ENCODE peak calls at places on chromosomes 5 and 9, in six cellular contexts. T is cardiac fibroblast, U is lower lobe of right lung, V is PC-3, C is suprapubic skin, F is cardiac muscle cell. H is an unnamed sample.

GRCh38 chr9:135344915-135345500 is 134.6 kb upstream of the PPP1R26 start:
- DNase-seq in T (no peak), F (no peak), V (no peak), U (peak; percentile 34), C (no peak), H (peak; percentile 41)

GRCh38 chr9:120396926-120397325 is 183.0 kb downstream of the CDK5RAP2 start:
- DNase-seq in V (no peak), T (no peak), F (no peak), U (no peak), C (no peak), H (no peak)

GRCh38 chr5:8418049-8418426 is 549.1 kb downstream of the MTRR start:
- DNase-seq in C (no peak), U (no peak), V (peak; percentile 95), F (no peak), T (no peak), H (no peak)

GRCh38 chr5:64147849-64148441 is 17.7 kb upstream of the RNF180 start:
- DNase-seq in V (peak; percentile 71), C (no peak), U (peak; percentile 50), F (peak; percentile 67), T (peak; percentile 68), H (no peak)

GRCh38 chr5:79263290-79263689 is 27.4 kb downstream of the JMY start:
- DNase-seq in V (no peak), U (no peak), C (no peak), T (no peak), F (no peak), H (no peak)

GRCh38 chr9:88710449-88710848 is 175.5 kb downstream of the NXNL2 start:
- DNase-seq in U (no peak), C (no peak), V (no peak), F (no peak), T (no peak), H (no peak)

GRCh38 chr5:90020575-90021535 is 388.7 kb downstream of the CETN3 start:
- DNase-seq in V (peak; percentile 98), U (no peak), F (peak; percentile 96), C (no peak), T (peak; percentile 97), H (no peak)

GRCh38 chr9:74824654-74825053 is 63.1 kb downstream of the TRPM6 start:
- DNase-seq in V (peak; percentile 29), T (peak; percentile 88), U (no peak), F (peak; percentile 86), C (no peak), H (no peak)

GRCh38 chr5:131756942-131757341 is 39.9 kb downstream of the FNIP1 start:
- DNase-seq in T (no peak), C (no peak), F (no peak), V (no peak), U (no peak), H (no peak)

GRCh38 chr9:132082188-132082587 is 2.5 kb upstream of the MED27 start:
- DNase-seq in U (no peak), T (no peak), F (no peak), V (no peak), C (no peak), H (no peak)

GRCh38 chr5:143002459-143003327 is 232.5 kb downstream of the ARHGAP26 start:
- DNase-seq in C (no peak), V (peak; percentile 47), T (peak; percentile 98), F (peak; percentile 98), U (peak; percentile 52), H (no peak)

GRCh38 chr5:111722016-111722591 is 34.9 kb downstream of the NREP start:
- DNase-seq in C (no peak), T (no peak), U (no peak), F (peak; percentile 18), V (no peak), H (no peak)

GRCh38 chr5:127878174-127878750 is 175.1 kb downstream of the CCDC192 start:
- DNase-seq in C (no peak), V (peak; percentile 80), T (peak; percentile 72), U (no peak), F (peak; percentile 77), H (no peak)
- H3K4me3 ChIP-seq in C (no peak overlapping the region), V (no peak overlapping the region), T (no peak overlapping the region), U (no peak overlapping the region), F (no peak overlapping the region), H (no peak overlapping the region)

DNA sequence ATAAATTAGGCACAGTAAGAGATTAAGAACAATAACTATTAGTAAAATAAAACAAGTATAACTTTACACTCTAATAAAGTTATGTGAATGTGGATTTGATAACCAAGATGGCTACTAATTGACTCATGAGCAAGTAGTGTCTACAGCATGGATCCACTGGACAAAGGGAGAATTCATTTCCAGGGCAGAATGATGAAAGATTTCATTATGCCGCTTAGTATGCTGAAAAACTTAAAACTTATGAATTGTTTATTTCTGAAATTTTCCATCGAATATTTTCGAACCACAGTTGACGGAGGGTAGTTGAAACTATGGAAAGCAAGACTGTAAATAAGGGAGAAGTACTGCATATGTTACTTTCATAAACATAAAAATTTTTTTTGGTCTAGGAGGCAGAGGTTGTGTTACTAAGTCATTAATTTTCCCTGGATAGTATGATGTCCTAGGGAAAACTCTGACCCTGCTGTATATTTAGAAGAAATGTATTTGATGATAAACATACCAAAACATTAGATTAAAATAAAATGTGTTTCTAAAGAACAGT is 24.9 kb upstream of the TARS1 start:
- DNase-seq in T (no peak), C (no peak), F (no peak), V (no peak), U (no peak), H (no peak)
- H3K4me3 ChIP-seq in T (no peak overlapping the region), C (no peak overlapping the region), F (no peak overlapping the region), V (no peak overlapping the region), U (no peak overlapping the region), H (no peak overlapping the region)

DNA sequence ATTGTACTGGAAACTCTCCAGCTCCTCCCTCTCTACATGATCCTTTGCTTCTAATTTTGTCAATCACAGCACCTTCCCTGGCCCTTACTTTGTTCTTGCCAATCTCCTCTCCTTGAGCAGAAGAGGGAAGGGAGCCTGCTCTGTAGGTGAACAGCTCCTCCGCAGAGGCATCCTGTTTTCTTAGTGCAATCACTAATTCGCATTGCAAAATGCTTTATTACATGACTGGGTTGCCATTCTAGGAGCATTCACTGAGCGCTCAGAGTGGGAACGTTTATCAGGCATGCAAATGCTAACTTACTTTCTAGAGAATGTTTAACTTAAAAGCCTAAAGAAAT is 416 bp upstream of the SNX18 start:
- DNase-seq in U (no peak), V (no peak), C (no peak), F (no peak), T (no peak), H (no peak)
- H3K4me3 ChIP-seq in U (peak overlapping the region; percentile 100), V (peak overlapping the region; percentile 76), C (peak overlapping the region; percentile 82), F (peak overlapping the region; percentile 24), T (peak overlapping the region; percentile 41), H (peak overlapping the region; percentile 94)

GRCh38 chr5:37207802-37208201 is 41.4 kb downstream of the CPLANE1 start:
- DNase-seq in T (no peak), V (no peak), U (no peak), F (no peak), C (no peak), H (no peak)

GRCh38 chr5:37212096-37212495 is 37.1 kb downstream of the CPLANE1 start:
- DNase-seq in U (no peak), F (peak; percentile 20), V (peak; percentile 11), T (no peak), C (no peak), H (no peak)

GRCh38 chr5:37206733-37207132 is 42.4 kb downstream of the CPLANE1 start:
- DNase-seq in V (no peak), C (no peak), T (peak; percentile 24), F (peak; percentile 55), U (no peak), H (no peak)

GRCh38 chr5:37211661-37212060 is 37.5 kb downstream of the CPLANE1 start:
- DNase-seq in C (no peak), F (peak; percentile 40), V (no peak), U (no peak), T (no peak), H (no peak)

DNA sequence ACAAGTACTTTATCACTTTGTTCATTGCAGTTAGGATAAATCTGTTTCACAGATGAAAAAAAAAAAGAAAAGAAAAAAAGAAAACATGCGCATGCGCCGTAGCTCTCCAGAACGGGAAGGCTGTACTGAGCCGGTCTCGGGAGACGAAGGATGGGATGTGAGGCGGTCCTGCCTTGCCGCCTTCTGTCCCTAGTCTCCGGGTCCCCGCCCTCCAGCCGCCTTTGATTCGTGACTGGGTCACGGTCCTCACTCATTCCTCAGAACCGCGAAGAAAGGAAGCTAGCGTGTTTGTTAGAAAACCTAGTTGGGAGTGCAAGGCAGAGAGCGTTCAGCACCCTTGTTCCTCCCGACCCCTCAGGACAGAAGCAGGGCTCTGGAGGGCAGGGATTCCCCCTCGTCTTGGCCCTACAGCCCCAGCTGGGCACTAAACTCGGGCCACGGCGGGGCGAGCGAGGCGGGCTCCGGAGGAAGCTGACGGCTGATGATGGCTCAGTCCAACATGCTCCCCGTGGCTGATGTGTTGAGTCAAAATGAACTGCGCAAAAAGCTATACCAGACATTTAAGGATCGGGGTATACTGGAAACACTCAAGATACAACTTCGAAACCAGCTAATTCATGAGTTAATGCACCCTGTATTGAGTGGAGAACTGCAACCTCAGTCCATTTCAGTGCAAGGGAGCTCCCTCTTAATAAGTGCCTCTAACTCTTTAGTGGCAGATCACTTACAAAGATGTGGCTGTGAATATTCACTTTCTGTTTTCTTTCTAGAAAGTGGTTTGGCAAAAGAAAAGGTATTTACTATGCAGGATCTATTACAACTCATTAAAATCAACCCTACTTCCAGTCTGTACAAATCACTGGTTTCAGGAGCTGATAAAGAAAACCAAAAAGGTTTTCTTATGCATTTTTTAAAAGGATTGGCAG is 40.0 kb downstream of the CPLANE1 start:
- DNase-seq in C (no peak), F (peak; percentile 53), V (no peak), T (peak; percentile 30), U (no peak), H (no peak)
- H3K4me3 ChIP-seq in C (peak overlapping the region; percentile 6), F (no peak overlapping the region), V (no peak overlapping the region), T (peak overlapping the region; percentile 34), U (peak overlapping the region; percentile 24), H (peak overlapping the region; percentile 17)

GRCh38 chr5:97074859-97075489 is 67.4 kb downstream of the LIX1 start:
- DNase-seq in C (no peak), F (no peak), V (no peak), U (no peak), T (no peak), H (no peak)

GRCh38 chr5:97075649-97076048 is 66.8 kb downstream of the LIX1 start:
- DNase-seq in F (no peak), T (no peak), U (no peak), V (no peak), C (no peak), H (no peak)

GRCh38 chr5:97076098-97076497 is 66.3 kb downstream of the LIX1 start:
- DNase-seq in F (no peak), T (no peak), U (no peak), V (no peak), C (no peak), H (no peak)

GRCh38 chr5:97078958-97079357 is 63.5 kb downstream of the LIX1 start:
- DNase-seq in V (peak; percentile 26), T (peak; percentile 13), C (no peak), F (no peak), U (no peak), H (no peak)

GRCh38 chr5:97077246-97077645 is 65.2 kb downstream of the LIX1 start:
- DNase-seq in U (no peak), V (no peak), F (no peak), C (no peak), T (no peak), H (no peak)
- H3K4me3 ChIP-seq in U (no peak overlapping the region), V (no peak overlapping the region), F (no peak overlapping the region), C (no peak overlapping the region), T (no peak overlapping the region), H (no peak overlapping the region)